ENCODE peak calls at places on chromosomes 3 and 15, in nine cellular contexts. One of them, this sample, is unnamed.

GRCh38 chr15:39756806-39757522 is 25.7 kb downstream of the FSIP1 start:
- DNase-seq in ovary: no peak
- DNase-seq in neural progenitor cell: peak; percentile 85
- DNase-seq in OCI-LY7: peak; percentile 69
- DNase-seq in colonic mucosa: peak; percentile 48
- DNase-seq in stomach: no peak
- DNase-seq in A549: peak; percentile 65
- DNase-seq in IMR-90: peak; percentile 83
- DNase-seq in SK-N-SH: no peak
- DNase-seq in this sample: no peak

GRCh38 chr3:39209329-39209970 is 17.1 kb upstream of the XIRP1 start:
- DNase-seq in ovary: no peak
- DNase-seq in neural progenitor cell: no peak
- DNase-seq in OCI-LY7: no peak
- DNase-seq in colonic mucosa: no peak
- DNase-seq in stomach: no peak
- DNase-seq in A549: no peak
- DNase-seq in IMR-90: no peak
- DNase-seq in SK-N-SH: no peak
- DNase-seq in this sample: no peak

GRCh38 chr15:65856821-65857455 is 12.4 kb upstream of the RAB11A start:
- DNase-seq in ovary: peak; percentile 44
- DNase-seq in neural progenitor cell: peak; percentile 81
- DNase-seq in OCI-LY7: peak; percentile 85
- DNase-seq in colonic mucosa: peak; percentile 86
- DNase-seq in stomach: peak; percentile 83
- DNase-seq in A549: peak; percentile 77
- DNase-seq in IMR-90: peak; percentile 53
- DNase-seq in SK-N-SH: peak; percentile 42
- DNase-seq in this sample: peak; percentile 68

GRCh38 chr3:114380233-114380645 is 86.4 kb downstream of the TIGIT start:
- DNase-seq in ovary: peak; percentile 68
- DNase-seq in neural progenitor cell: peak; percentile 5
- DNase-seq in OCI-LY7: no peak
- DNase-seq in colonic mucosa: peak; percentile 30
- DNase-seq in stomach: peak; percentile 29
- DNase-seq in A549: peak; percentile 6
- DNase-seq in IMR-90: peak; percentile 92
- DNase-seq in SK-N-SH: no peak
- DNase-seq in this sample: peak; percentile 86

GRCh38 chr15:35630570-35630969 is 84.6 kb upstream of the DPH6 start:
- DNase-seq in ovary: no peak
- DNase-seq in neural progenitor cell: no peak
- DNase-seq in OCI-LY7: no peak
- DNase-seq in colonic mucosa: no peak
- DNase-seq in stomach: no peak
- DNase-seq in A549: no peak
- DNase-seq in IMR-90: no peak
- DNase-seq in SK-N-SH: no peak
- DNase-seq in this sample: peak; percentile 68

GRCh38 chr3:147773236-147773635 is 364.1 kb downstream of the ZIC1 start:
- DNase-seq in ovary: no peak
- DNase-seq in neural progenitor cell: no peak
- DNase-seq in OCI-LY7: no peak
- DNase-seq in colonic mucosa: no peak
- DNase-seq in stomach: no peak
- DNase-seq in A549: no peak
- DNase-seq in IMR-90: no peak
- DNase-seq in SK-N-SH: no peak
- DNase-seq in this sample: no peak

GRCh38 chr3:72584262-72584661 is 264.0 kb downstream of the SHQ1 start:
- DNase-seq in ovary: no peak
- DNase-seq in neural progenitor cell: no peak
- DNase-seq in OCI-LY7: no peak
- DNase-seq in colonic mucosa: no peak
- DNase-seq in stomach: no peak
- DNase-seq in A549: no peak
- DNase-seq in IMR-90: no peak
- DNase-seq in SK-N-SH: no peak
- DNase-seq in this sample: no peak

GRCh38 chr3:53244281-53244680 is 11.5 kb downstream of the TKT start:
- DNase-seq in ovary: no peak
- DNase-seq in neural progenitor cell: no peak
- DNase-seq in OCI-LY7: no peak
- DNase-seq in colonic mucosa: no peak
- DNase-seq in stomach: peak; percentile 65
- DNase-seq in A549: no peak
- DNase-seq in IMR-90: no peak
- DNase-seq in SK-N-SH: no peak
- DNase-seq in this sample: no peak

GRCh38 chr3:189355481-189356201 is 183.9 kb downstream of the TPRG1 start:
- DNase-seq in ovary: no peak
- DNase-seq in neural progenitor cell: peak; percentile 28
- DNase-seq in OCI-LY7: no peak
- DNase-seq in colonic mucosa: peak; percentile 40
- DNase-seq in stomach: no peak
- DNase-seq in A549: peak; percentile 89
- DNase-seq in IMR-90: peak; percentile 16
- DNase-seq in SK-N-SH: no peak
- DNase-seq in this sample: no peak

GRCh38 chr3:133123636-133124035 is 85.4 kb downstream of the TMEM108 start:
- DNase-seq in ovary: no peak
- DNase-seq in neural progenitor cell: no peak
- DNase-seq in OCI-LY7: no peak
- DNase-seq in colonic mucosa: no peak
- DNase-seq in stomach: no peak
- DNase-seq in A549: no peak
- DNase-seq in IMR-90: no peak
- DNase-seq in SK-N-SH: no peak
- DNase-seq in this sample: no peak

GRCh38 chr15:80942746-80943565 is 46.7 kb downstream of the MESD start:
- DNase-seq in ovary: no peak
- DNase-seq in neural progenitor cell: no peak
- DNase-seq in OCI-LY7: no peak
- DNase-seq in colonic mucosa: no peak
- DNase-seq in stomach: no peak
- DNase-seq in A549: no peak
- DNase-seq in IMR-90: peak; percentile 33
- DNase-seq in SK-N-SH: no peak
- DNase-seq in this sample: no peak

GRCh38 chr15:73930371-73930770 is 4.1 kb downstream of the LOXL1 start:
- DNase-seq in ovary: peak; percentile 31
- DNase-seq in neural progenitor cell: no peak
- DNase-seq in OCI-LY7: no peak
- DNase-seq in colonic mucosa: no peak
- DNase-seq in stomach: no peak
- DNase-seq in A549: no peak
- DNase-seq in IMR-90: peak; percentile 93
- DNase-seq in SK-N-SH: no peak
- DNase-seq in this sample: peak; percentile 87

GRCh38 chr15:71375934-71376333 is 260.7 kb downstream of the THSD4 start:
- DNase-seq in ovary: no peak
- DNase-seq in neural progenitor cell: no peak
- DNase-seq in OCI-LY7: no peak
- DNase-seq in colonic mucosa: no peak
- DNase-seq in stomach: no peak
- DNase-seq in A549: no peak
- DNase-seq in IMR-90: peak; percentile 36
- DNase-seq in SK-N-SH: no peak
- DNase-seq in this sample: no peak

GRCh38 chr3:128786434-128787020 is 60.5 kb downstream of the RAB7A start:
- DNase-seq in ovary: no peak
- DNase-seq in neural progenitor cell: no peak
- DNase-seq in OCI-LY7: no peak
- DNase-seq in colonic mucosa: no peak
- DNase-seq in stomach: no peak
- DNase-seq in A549: no peak
- DNase-seq in IMR-90: peak; percentile 30
- DNase-seq in SK-N-SH: no peak
- DNase-seq in this sample: no peak

GRCh38 chr15:90987561-90988141 is 6.7 kb downstream of the PRC1 start:
- DNase-seq in ovary: no peak
- DNase-seq in neural progenitor cell: no peak
- DNase-seq in OCI-LY7: no peak
- DNase-seq in colonic mucosa: no peak
- DNase-seq in stomach: no peak
- DNase-seq in A549: no peak
- DNase-seq in IMR-90: no peak
- DNase-seq in SK-N-SH: no peak
- DNase-seq in this sample: no peak
- H3K4me3 ChIP-seq in ovary: no peak overlapping the region
- H3K4me3 ChIP-seq in neural progenitor cell: no peak overlapping the region
- H3K4me3 ChIP-seq in OCI-LY7: peak overlapping the region; percentile 57
- H3K4me3 ChIP-seq in colonic mucosa: no peak overlapping the region
- H3K4me3 ChIP-seq in stomach: no peak overlapping the region
- H3K4me3 ChIP-seq in A549: no peak overlapping the region
- H3K4me3 ChIP-seq in IMR-90: no peak overlapping the region
- H3K4me3 ChIP-seq in SK-N-SH: peak overlapping the region; percentile 9
- H3K4me3 ChIP-seq in this sample: no peak overlapping the region

DNA sequence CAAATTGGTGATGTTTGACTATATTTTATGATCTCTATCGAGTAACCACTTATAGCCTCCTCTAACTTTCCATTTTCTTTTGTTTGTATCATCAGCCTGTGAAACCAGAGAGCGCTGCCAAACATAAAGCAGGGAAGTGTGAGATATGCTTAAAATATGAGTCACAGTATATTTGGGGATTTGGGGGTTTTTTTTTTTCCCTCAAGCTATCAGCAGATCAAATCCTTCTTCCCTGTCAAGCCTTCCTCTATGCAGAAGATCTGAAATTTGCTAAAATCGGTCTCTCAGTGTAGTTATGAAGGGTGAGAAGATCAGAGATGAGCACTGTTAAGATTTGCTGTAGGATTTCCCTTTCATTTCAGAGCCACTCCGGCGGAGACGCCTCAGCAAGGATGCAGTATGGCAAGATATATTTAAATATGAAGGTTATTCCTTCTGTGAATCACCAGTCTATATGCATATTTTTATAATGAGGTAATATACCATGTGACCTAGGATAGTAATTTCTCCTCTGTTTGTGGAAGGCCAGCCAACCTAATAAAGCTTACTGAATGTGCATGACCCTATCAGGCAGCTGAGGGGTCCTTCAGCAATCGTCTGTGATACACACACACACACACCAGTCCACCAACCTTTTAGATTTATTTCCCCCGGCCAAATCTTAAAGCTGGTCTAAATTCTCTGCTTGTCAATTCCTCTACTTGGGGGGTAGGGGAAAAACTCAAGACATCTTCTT is 474.1 kb downstream of the FOXP1 start:
- DNase-seq in ovary: no peak
- DNase-seq in neural progenitor cell: no peak
- DNase-seq in OCI-LY7: no peak
- DNase-seq in colonic mucosa: no peak
- DNase-seq in stomach: no peak
- DNase-seq in A549: no peak
- DNase-seq in IMR-90: peak; percentile 90
- DNase-seq in SK-N-SH: no peak
- DNase-seq in this sample: no peak
- H3K4me1 ChIP-seq in ovary: peaks cover 19% of the 10 kb centered on the region
- H3K4me1 ChIP-seq in neural progenitor cell: no peaks in the 10 kb centered on the region
- H3K4me1 ChIP-seq in OCI-LY7: no peaks in the 10 kb centered on the region
- H3K4me1 ChIP-seq in colonic mucosa: no peaks in the 10 kb centered on the region
- H3K4me1 ChIP-seq in stomach: peaks cover 95% of the 10 kb centered on the region
- H3K4me1 ChIP-seq in A549: peaks cover 48% of the 10 kb centered on the region
- H3K4me1 ChIP-seq in IMR-90: peaks cover 18% of the 10 kb centered on the region
- H3K4me1 ChIP-seq in SK-N-SH: peaks cover 30% of the 10 kb centered on the region
- H3K4me1 ChIP-seq in this sample: no peaks in the 10 kb centered on the region

DNA sequence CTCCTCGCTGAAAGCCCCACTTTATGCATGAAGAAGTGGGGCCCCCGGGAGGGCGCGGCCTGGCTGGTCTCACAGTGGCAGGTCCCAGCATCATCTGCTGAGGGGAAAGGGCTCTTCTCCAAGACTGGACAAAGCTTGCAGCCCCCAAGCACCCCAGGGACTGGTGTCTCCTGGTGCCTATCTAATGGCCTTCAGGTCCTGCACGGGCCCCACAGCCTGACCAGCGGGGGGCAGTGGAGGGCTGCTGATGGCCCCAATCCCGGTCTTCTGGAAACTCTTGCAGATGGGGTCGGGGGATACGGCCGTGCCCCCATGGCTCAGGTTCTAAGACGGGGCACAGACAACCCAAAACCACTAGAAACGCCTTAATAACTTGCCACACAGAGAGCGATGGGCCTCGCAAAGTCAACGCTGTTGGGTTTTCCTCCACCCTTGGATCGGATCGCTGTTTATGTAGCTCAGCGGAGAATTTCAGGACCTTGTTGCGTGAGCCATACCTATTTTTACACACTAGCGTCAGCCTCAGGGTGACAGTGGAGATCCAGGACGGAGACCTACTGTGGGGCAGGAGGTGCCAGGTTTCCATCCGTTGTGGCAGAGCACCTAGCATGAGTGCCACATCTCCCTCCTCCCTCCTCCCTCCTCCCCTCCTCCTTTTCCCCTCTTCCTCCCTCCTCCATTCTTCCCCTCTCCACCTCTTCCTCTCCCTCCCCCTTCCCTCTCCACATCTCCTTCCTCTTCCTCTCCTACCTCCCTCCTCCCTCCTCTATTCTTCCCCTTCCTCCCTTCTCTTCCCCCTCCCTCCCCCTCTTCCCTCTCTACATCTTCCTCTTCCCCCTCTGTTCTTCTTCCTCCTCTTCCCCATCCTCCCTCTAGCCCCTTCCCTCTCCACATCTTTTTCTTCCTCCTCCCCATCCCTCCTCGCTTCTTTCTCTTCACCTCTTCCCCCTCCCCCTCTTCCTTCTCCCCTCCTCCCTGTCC is 79.3 kb upstream of the ALDH1L1 start:
- DNase-seq in ovary: peak; percentile 77
- DNase-seq in neural progenitor cell: peak; percentile 60
- DNase-seq in OCI-LY7: peak; percentile 35
- DNase-seq in colonic mucosa: peak; percentile 31
- DNase-seq in stomach: peak; percentile 69
- DNase-seq in A549: peak; percentile 15
- DNase-seq in IMR-90: peak; percentile 10
- DNase-seq in SK-N-SH: peak; percentile 79
- DNase-seq in this sample: no peak
- TF ChIP-seq CTCF in ovary: peak; percentile 58
- TF ChIP-seq CTCF in neural progenitor cell: peak; percentile 63
- TF ChIP-seq CTCF in OCI-LY7: peak; percentile 73
- TF ChIP-seq CTCF in colonic mucosa: peak; percentile 47
- TF ChIP-seq CTCF in stomach: no peak
- TF ChIP-seq CTCF in A549: no peak
- TF ChIP-seq CTCF in IMR-90: peak; percentile 65
- TF ChIP-seq CTCF in SK-N-SH: peak; percentile 45
- TF ChIP-seq CTCF in this sample: peak; percentile 66

DNA sequence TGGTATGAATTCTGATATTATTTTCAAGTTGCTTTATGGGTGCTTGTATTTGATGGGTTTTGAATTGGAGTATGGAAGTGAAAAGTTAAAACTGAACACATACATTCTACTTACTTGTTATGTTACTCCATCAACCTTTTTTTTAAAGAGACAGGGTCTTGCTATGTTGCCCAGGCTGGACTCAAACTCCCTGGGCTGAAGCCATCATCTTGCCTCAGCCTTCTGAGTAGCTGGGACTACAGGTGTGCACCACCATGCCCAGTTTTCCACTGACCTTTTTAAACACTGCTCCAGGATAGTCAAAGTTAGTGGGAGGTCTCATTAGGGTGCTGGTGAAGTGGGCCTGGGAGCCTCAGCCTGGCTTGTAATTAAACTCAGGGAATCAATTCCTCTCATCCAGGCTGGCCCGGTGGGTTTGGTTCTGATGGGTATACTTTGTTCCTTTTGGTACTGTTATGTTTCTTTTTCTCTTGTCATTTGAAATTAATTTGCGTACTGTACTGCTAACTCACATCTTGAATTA is 66.7 kb downstream of the FNDC3B start:
- DNase-seq in ovary: no peak
- DNase-seq in neural progenitor cell: no peak
- DNase-seq in OCI-LY7: no peak
- DNase-seq in colonic mucosa: no peak
- DNase-seq in stomach: no peak
- DNase-seq in A549: no peak
- DNase-seq in IMR-90: no peak
- DNase-seq in SK-N-SH: no peak
- DNase-seq in this sample: no peak
- H3K4me3 ChIP-seq in ovary: no peak overlapping the region
- H3K4me3 ChIP-seq in neural progenitor cell: no peak overlapping the region
- H3K4me3 ChIP-seq in OCI-LY7: no peak overlapping the region
- H3K4me3 ChIP-seq in colonic mucosa: no peak overlapping the region
- H3K4me3 ChIP-seq in stomach: no peak overlapping the region
- H3K4me3 ChIP-seq in A549: no peak overlapping the region
- H3K4me3 ChIP-seq in IMR-90: no peak overlapping the region
- H3K4me3 ChIP-seq in SK-N-SH: no peak overlapping the region
- H3K4me3 ChIP-seq in this sample: no peak overlapping the region

This sample was measured in right atrium auricular region.